ENCODE peak calls at places on chromosomes 3 and 15, in four cellular contexts. One of them, this sample, is unnamed.
A peak's percentile ranks its signal among the peaks of the same experiment; 100 is the strongest.

GRCh38 chr3:154862265-154862664 is 217.9 kb upstream of the MME start:
- DNase-seq in neuronal stem cell: no peak
- DNase-seq in K562: no peak
- DNase-seq in IMR-90: peak; percentile 70
- DNase-seq in this sample: peak; percentile 22

GRCh38 chr3:53161345-53161819 is 373 bp downstream of the PRKCD start:
- DNase-seq in K562: no peak
- DNase-seq in IMR-90: no peak
- DNase-seq in neuronal stem cell: no peak
- DNase-seq in this sample: no peak

GRCh38 chr3:106299300-106300098 is 430.7 kb upstream of the CBLB start:
- DNase-seq in neuronal stem cell: no peak
- DNase-seq in K562: no peak
- DNase-seq in IMR-90: peak; percentile 32
- DNase-seq in this sample: no peak

GRCh38 chr3:73536952-73537351 is 87.8 kb downstream of the PDZRN3 start:
- DNase-seq in K562: no peak
- DNase-seq in neuronal stem cell: no peak
- DNase-seq in IMR-90: no peak
- DNase-seq in this sample: no peak

GRCh38 chr3:197892162-197892561 is 57.8 kb upstream of the RPL35A start:
- DNase-seq in K562: no peak
- DNase-seq in IMR-90: no peak
- DNase-seq in neuronal stem cell: no peak
- DNase-seq in this sample: no peak

GRCh38 chr3:144011251-144011799 is 39.7 kb downstream of the DIPK2A start:
- DNase-seq in neuronal stem cell: no peak
- DNase-seq in IMR-90: peak; percentile 13
- DNase-seq in K562: no peak
- DNase-seq in this sample: no peak

GRCh38 chr15:36469567-36469966 is 109.9 kb upstream of the CDIN1 start:
- DNase-seq in K562: no peak
- DNase-seq in IMR-90: peak; percentile 73
- DNase-seq in neuronal stem cell: no peak
- DNase-seq in this sample: no peak

GRCh38 chr3:88985491-88985890 is 121.9 kb upstream of the EPHA3 start:
- DNase-seq in IMR-90: peak; percentile 21
- DNase-seq in neuronal stem cell: no peak
- DNase-seq in K562: no peak
- DNase-seq in this sample: no peak

GRCh38 chr3:55537563-55537962 is 50.5 kb upstream of the WNT5A start:
- DNase-seq in IMR-90: no peak
- DNase-seq in K562: no peak
- DNase-seq in neuronal stem cell: no peak
- DNase-seq in this sample: no peak

GRCh38 chr3:1540686-1541085 is 447.9 kb downstream of the CNTN6 start:
- DNase-seq in K562: no peak
- DNase-seq in IMR-90: no peak
- DNase-seq in neuronal stem cell: no peak
- DNase-seq in this sample: no peak

GRCh38 chr3:146783446-146783845 is 178.3 kb upstream of the PLSCR5 start:
- DNase-seq in IMR-90: no peak
- DNase-seq in K562: no peak
- DNase-seq in neuronal stem cell: no peak
- DNase-seq in this sample: no peak

GRCh38 chr15:93835378-93835777 is 396.0 kb upstream of the MCTP2 start:
- DNase-seq in K562: no peak
- DNase-seq in IMR-90: no peak
- DNase-seq in neuronal stem cell: no peak
- DNase-seq in this sample: no peak

GRCh38 chr15:57692709-57693108 is 13.8 kb upstream of the POLR2M start:
- DNase-seq in IMR-90: peak; percentile 12
- DNase-seq in neuronal stem cell: no peak
- DNase-seq in K562: no peak
- DNase-seq in this sample: no peak

DNA sequence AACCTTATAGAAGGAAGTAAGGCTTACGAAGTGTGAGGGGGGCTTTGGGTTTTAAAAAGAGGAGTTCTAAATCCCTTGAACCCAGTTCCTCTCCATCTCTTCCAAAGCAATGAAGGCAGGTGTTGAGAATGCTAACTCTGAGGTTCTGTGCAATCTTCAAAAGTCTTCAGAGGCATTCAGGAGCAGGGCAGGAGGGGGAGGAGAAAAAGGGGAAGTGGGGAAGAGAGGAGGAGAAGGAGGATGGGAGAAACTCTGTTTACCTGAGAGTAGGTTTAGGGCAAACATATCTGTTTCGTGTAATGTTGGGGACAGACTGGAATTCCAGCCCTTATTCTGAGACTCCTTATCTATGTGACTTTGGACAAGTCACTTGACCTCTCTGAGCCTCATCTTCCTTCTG is 36.9 kb downstream of the FAM3D start:
- DNase-seq in IMR-90: no peak
- DNase-seq in K562: no peak
- DNase-seq in neuronal stem cell: no peak
- DNase-seq in this sample: no peak
- H2AFZ ChIP-seq in IMR-90: peak overlapping the region; percentile 75
- H2AFZ ChIP-seq in K562: no peak overlapping the region
- H2AFZ ChIP-seq in neuronal stem cell: no peak overlapping the region
- H2AFZ ChIP-seq in this sample: no peak overlapping the region

GRCh38 chr3:45123030-45123429 is 23.1 kb downstream of the CDCP1 start:
- DNase-seq in IMR-90: peak; percentile 98
- DNase-seq in K562: no peak
- DNase-seq in neuronal stem cell: no peak
- DNase-seq in this sample: no peak
- H3K4me1 ChIP-seq in IMR-90: peaks cover 42% of the 10 kb centered on the region
- H3K4me1 ChIP-seq in K562: peaks cover 65% of the 10 kb centered on the region
- H3K4me1 ChIP-seq in neuronal stem cell: no peaks in the 10 kb centered on the region
- H3K4me1 ChIP-seq in this sample: peaks cover 2% of the 10 kb centered on the region

GRCh38 chr3:169215953-169216352 is 447.6 kb downstream of the MECOM start:
- DNase-seq in neuronal stem cell: no peak
- DNase-seq in IMR-90: no peak
- DNase-seq in K562: no peak
- DNase-seq in this sample: no peak
- H2AFZ ChIP-seq in neuronal stem cell: no peak overlapping the region
- H2AFZ ChIP-seq in IMR-90: no peak overlapping the region
- H2AFZ ChIP-seq in K562: no peak overlapping the region
- H2AFZ ChIP-seq in this sample: no peak overlapping the region

DNA sequence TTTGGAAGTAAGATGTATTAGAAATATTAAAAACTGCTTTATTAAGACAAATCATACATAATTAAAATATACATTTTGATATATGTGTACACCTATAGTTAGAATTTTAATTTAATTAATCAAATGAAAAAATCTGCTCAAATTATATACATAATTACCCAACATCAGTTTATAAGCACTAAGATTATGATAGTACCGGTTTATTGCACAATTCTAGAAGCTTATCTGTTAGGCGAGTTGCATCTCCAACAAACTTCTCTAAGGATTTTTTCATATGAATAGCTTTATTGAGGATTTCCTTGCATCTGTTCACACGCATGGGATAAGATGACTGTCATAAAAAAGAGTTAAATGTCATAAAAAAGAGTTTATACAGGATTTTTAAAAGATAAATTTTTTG is 19.9 kb upstream of the XRN1 start:
- DNase-seq in neuronal stem cell: no peak
- DNase-seq in K562: no peak
- DNase-seq in IMR-90: no peak
- DNase-seq in this sample: no peak
- H3K4me1 ChIP-seq in neuronal stem cell: no peaks in the 10 kb centered on the region
- H3K4me1 ChIP-seq in K562: no peaks in the 10 kb centered on the region
- H3K4me1 ChIP-seq in IMR-90: no peaks in the 10 kb centered on the region
- H3K4me1 ChIP-seq in this sample: no peaks in the 10 kb centered on the region

DNA sequence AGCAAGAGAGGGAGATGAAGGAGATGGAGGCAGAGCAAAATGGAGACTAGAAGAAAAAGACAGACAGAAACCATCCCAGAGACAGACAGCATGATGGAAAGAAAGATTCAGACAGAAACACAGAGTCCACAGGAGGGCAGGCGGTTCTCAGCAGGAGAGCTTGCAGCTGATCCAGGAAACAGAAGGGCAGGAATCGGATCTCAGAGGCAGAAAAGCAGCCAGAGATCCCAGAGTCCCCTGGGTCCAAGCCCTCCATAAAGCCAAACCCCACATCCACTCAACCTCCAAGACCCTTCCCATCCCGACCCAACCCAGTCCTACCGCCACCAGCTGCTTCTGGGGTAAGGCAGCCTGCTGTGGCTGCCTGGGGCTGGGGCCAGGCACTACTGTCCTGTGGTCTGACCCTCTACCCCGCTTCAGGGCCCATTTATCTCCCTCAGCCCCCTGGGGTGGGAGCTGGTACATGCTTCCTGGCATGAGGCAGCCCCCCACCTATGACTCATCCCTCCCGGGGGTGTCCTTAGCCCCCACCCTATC is at the start of gene UCN2:
- DNase-seq in neuronal stem cell: no peak
- DNase-seq in K562: no peak
- DNase-seq in IMR-90: peak; percentile 21
- DNase-seq in this sample: no peak
- H2AFZ ChIP-seq in neuronal stem cell: peak within 1 kb of the TSS; percentile 67
- H2AFZ ChIP-seq in K562: peak within 1 kb of the TSS; percentile 56
- H2AFZ ChIP-seq in IMR-90: peak within 1 kb of the TSS; percentile 58
- H2AFZ ChIP-seq in this sample: no peak within 1 kb of the TSS

GRCh38 chr3:124841517-124841916 is 45.6 kb downstream of the ITGB5 start:
- DNase-seq in K562: no peak
- DNase-seq in neuronal stem cell: no peak
- DNase-seq in IMR-90: no peak
- DNase-seq in this sample: no peak
- H3K4me1 ChIP-seq in K562: peaks cover 4% of the 10 kb centered on the region
- H3K4me1 ChIP-seq in neuronal stem cell: peaks cover 4% of the 10 kb centered on the region
- H3K4me1 ChIP-seq in IMR-90: peaks cover 25% of the 10 kb centered on the region
- H3K4me1 ChIP-seq in this sample: peaks cover under 1% of the 10 kb centered on the region

DNA sequence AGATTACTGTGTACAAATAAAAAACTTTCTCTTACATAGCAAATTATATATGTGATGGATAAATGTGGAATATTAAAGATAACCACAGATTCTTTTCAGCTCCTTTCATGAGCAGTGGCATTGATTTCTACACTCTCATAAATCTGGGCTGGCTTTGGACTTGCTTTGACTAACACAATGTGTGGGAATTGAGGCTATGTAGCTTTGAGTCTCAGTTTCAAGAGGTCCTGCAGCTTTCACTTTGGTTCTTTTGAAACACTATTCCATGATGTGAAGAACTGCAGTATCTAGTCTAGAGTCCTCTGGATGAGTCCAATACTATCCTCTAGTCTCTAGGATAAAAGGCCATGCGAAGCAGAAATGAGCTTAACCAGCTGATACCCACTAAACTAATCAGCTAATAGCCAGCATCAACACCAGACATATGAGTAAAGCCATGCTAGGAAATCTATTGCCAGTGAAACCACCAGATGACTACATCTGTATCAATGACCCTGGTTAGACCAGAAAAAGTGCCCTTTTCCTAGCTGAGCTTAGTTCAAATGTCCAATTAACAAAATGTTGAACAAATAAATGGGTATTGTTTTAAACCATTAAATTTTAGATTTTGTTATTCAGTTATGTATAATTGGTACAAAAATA is 274.9 kb upstream of the ZPLD1 start:
- DNase-seq in K562: no peak
- DNase-seq in IMR-90: no peak
- DNase-seq in neuronal stem cell: no peak
- DNase-seq in this sample: no peak
- H2AFZ ChIP-seq in K562: no peak overlapping the region
- H2AFZ ChIP-seq in IMR-90: no peak overlapping the region
- H2AFZ ChIP-seq in neuronal stem cell: no peak overlapping the region
- H2AFZ ChIP-seq in this sample: no peak overlapping the region

DNA sequence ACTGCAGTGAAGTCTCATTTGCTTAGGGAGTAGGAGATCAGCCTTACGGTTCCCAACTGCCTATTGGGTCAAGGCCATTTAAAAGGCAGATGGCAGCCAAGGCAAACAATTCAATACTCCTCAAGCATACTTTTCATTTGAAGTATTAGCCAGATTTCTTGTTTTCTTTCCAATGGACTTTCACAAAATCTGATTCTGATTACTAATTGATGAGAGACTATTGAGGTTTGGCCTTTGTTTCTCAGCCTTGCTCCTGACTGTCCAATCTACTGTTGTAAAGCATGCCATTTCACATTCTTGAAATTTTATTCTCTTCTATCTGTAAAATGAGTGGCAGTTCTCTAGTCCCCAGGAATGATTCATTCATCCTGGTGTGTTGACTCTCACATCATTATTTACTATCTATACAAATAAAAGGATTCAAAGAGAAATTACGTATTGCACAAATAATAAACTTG is 166.2 kb upstream of the TGFBR2 start:
- DNase-seq in neuronal stem cell: no peak
- DNase-seq in IMR-90: no peak
- DNase-seq in K562: no peak
- DNase-seq in this sample: no peak
- H3K4me1 ChIP-seq in neuronal stem cell: peaks cover 2% of the 10 kb centered on the region
- H3K4me1 ChIP-seq in IMR-90: peaks cover 7% of the 10 kb centered on the region
- H3K4me1 ChIP-seq in K562: no peaks in the 10 kb centered on the region
- H3K4me1 ChIP-seq in this sample: peaks cover 22% of the 10 kb centered on the region